ENCODE peak calls at places on chromosomes 5 and 9, in eight cellular contexts. One of them, this sample, is unnamed.

GRCh38 chr9:93958875-93959682 is 3.9 kb upstream of the BARX1 start:
- DNase-seq in HFFc6: no peak
- DNase-seq in NCI-H345: no peak
- DNase-seq in RPMI7951: no peak
- DNase-seq in Right ventricle myocardium superior: no peak
- DNase-seq in activated T-cell treated with anti-CD3 and anti-CD28 coated beads, Interleukin-2, amount 50 U/mL, for 72 hours: no peak
- DNase-seq in stimulated activated effector memory CD8-positive, alpha-beta T cell treated with anti-CD3 and anti-CD28 coated beads, Interleukin-12 subunit alpha, Interleukin-12 subunit beta, amount 100 ng/mL, for 72 hours: no peak
- DNase-seq in coronary artery: no peak
- DNase-seq in this sample: no peak

GRCh38 chr5:139752506-139753350 is 42.9 kb upstream of the PSD2 start:
- DNase-seq in HFFc6: peak; percentile 25
- DNase-seq in NCI-H345: peak; percentile 64
- DNase-seq in RPMI7951: no peak
- DNase-seq in Right ventricle myocardium superior: no peak
- DNase-seq in activated T-cell treated with anti-CD3 and anti-CD28 coated beads, Interleukin-2, amount 50 U/mL, for 72 hours: no peak
- DNase-seq in stimulated activated effector memory CD8-positive, alpha-beta T cell treated with anti-CD3 and anti-CD28 coated beads, Interleukin-12 subunit alpha, Interleukin-12 subunit beta, amount 100 ng/mL, for 72 hours: no peak
- DNase-seq in coronary artery: no peak
- DNase-seq in this sample: no peak

GRCh38 chr5:177476531-177477233 is 3.2 kb upstream of the DBN1 start:
- DNase-seq in HFFc6: peak; percentile 55
- DNase-seq in NCI-H345: no peak
- DNase-seq in RPMI7951: no peak
- DNase-seq in Right ventricle myocardium superior: peak; percentile 66
- DNase-seq in activated T-cell treated with anti-CD3 and anti-CD28 coated beads, Interleukin-2, amount 50 U/mL, for 72 hours: no peak
- DNase-seq in stimulated activated effector memory CD8-positive, alpha-beta T cell treated with anti-CD3 and anti-CD28 coated beads, Interleukin-12 subunit alpha, Interleukin-12 subunit beta, amount 100 ng/mL, for 72 hours: no peak
- DNase-seq in coronary artery: no peak
- DNase-seq in this sample: no peak

GRCh38 chr9:111108946-111109345 is 70.7 kb upstream of the LPAR1 start:
- DNase-seq in HFFc6: peak; percentile 90
- DNase-seq in NCI-H345: no peak
- DNase-seq in RPMI7951: peak; percentile 87
- DNase-seq in Right ventricle myocardium superior: no peak
- DNase-seq in activated T-cell treated with anti-CD3 and anti-CD28 coated beads, Interleukin-2, amount 50 U/mL, for 72 hours: no peak
- DNase-seq in stimulated activated effector memory CD8-positive, alpha-beta T cell treated with anti-CD3 and anti-CD28 coated beads, Interleukin-12 subunit alpha, Interleukin-12 subunit beta, amount 100 ng/mL, for 72 hours: no peak
- DNase-seq in coronary artery: no peak
- DNase-seq in this sample: no peak

GRCh38 chr5:177475563-177476427 is 2.4 kb upstream of the DBN1 start:
- DNase-seq in HFFc6: no peak
- DNase-seq in NCI-H345: no peak
- DNase-seq in RPMI7951: no peak
- DNase-seq in Right ventricle myocardium superior: no peak
- DNase-seq in activated T-cell treated with anti-CD3 and anti-CD28 coated beads, Interleukin-2, amount 50 U/mL, for 72 hours: no peak
- DNase-seq in stimulated activated effector memory CD8-positive, alpha-beta T cell treated with anti-CD3 and anti-CD28 coated beads, Interleukin-12 subunit alpha, Interleukin-12 subunit beta, amount 100 ng/mL, for 72 hours: no peak
- DNase-seq in coronary artery: no peak
- DNase-seq in this sample: no peak

GRCh38 chr5:96691503-96692303 is 29.5 kb downstream of the CAST start:
- DNase-seq in HFFc6: peak; percentile 57
- DNase-seq in NCI-H345: no peak
- DNase-seq in RPMI7951: no peak
- DNase-seq in Right ventricle myocardium superior: no peak
- DNase-seq in activated T-cell treated with anti-CD3 and anti-CD28 coated beads, Interleukin-2, amount 50 U/mL, for 72 hours: no peak
- DNase-seq in stimulated activated effector memory CD8-positive, alpha-beta T cell treated with anti-CD3 and anti-CD28 coated beads, Interleukin-12 subunit alpha, Interleukin-12 subunit beta, amount 100 ng/mL, for 72 hours: no peak
- DNase-seq in coronary artery: no peak
- DNase-seq in this sample: no peak

GRCh38 chr9:38068616-38068865 is 486 bp downstream of the SHB start:
- DNase-seq in HFFc6: no peak
- DNase-seq in NCI-H345: peak; percentile 53
- DNase-seq in RPMI7951: peak; percentile 42
- DNase-seq in Right ventricle myocardium superior: peak; percentile 73
- DNase-seq in activated T-cell treated with anti-CD3 and anti-CD28 coated beads, Interleukin-2, amount 50 U/mL, for 72 hours: peak; percentile 45
- DNase-seq in stimulated activated effector memory CD8-positive, alpha-beta T cell treated with anti-CD3 and anti-CD28 coated beads, Interleukin-12 subunit alpha, Interleukin-12 subunit beta, amount 100 ng/mL, for 72 hours: no peak
- DNase-seq in coronary artery: no peak
- DNase-seq in this sample: no peak

GRCh38 chr9:123637940-123638634 is 282.1 kb downstream of the CRB2 start:
- DNase-seq in HFFc6: no peak
- DNase-seq in NCI-H345: no peak
- DNase-seq in RPMI7951: peak; percentile 11
- DNase-seq in Right ventricle myocardium superior: peak; percentile 26
- DNase-seq in activated T-cell treated with anti-CD3 and anti-CD28 coated beads, Interleukin-2, amount 50 U/mL, for 72 hours: peak; percentile 16
- DNase-seq in stimulated activated effector memory CD8-positive, alpha-beta T cell treated with anti-CD3 and anti-CD28 coated beads, Interleukin-12 subunit alpha, Interleukin-12 subunit beta, amount 100 ng/mL, for 72 hours: no peak
- DNase-seq in coronary artery: no peak
- DNase-seq in this sample: no peak

GRCh38 chr5:82796643-82797416 is 280.4 kb downstream of the TMEM167A start:
- DNase-seq in HFFc6: no peak
- DNase-seq in NCI-H345: no peak
- DNase-seq in RPMI7951: no peak
- DNase-seq in Right ventricle myocardium superior: no peak
- DNase-seq in activated T-cell treated with anti-CD3 and anti-CD28 coated beads, Interleukin-2, amount 50 U/mL, for 72 hours: no peak
- DNase-seq in stimulated activated effector memory CD8-positive, alpha-beta T cell treated with anti-CD3 and anti-CD28 coated beads, Interleukin-12 subunit alpha, Interleukin-12 subunit beta, amount 100 ng/mL, for 72 hours: no peak
- DNase-seq in coronary artery: no peak
- DNase-seq in this sample: no peak

GRCh38 chr9:34451545-34451944 is 6.8 kb downstream of the FAM219A start:
- DNase-seq in HFFc6: peak; percentile 19
- DNase-seq in NCI-H345: no peak
- DNase-seq in RPMI7951: peak; percentile 57
- DNase-seq in Right ventricle myocardium superior: no peak
- DNase-seq in activated T-cell treated with anti-CD3 and anti-CD28 coated beads, Interleukin-2, amount 50 U/mL, for 72 hours: peak; percentile 54
- DNase-seq in stimulated activated effector memory CD8-positive, alpha-beta T cell treated with anti-CD3 and anti-CD28 coated beads, Interleukin-12 subunit alpha, Interleukin-12 subunit beta, amount 100 ng/mL, for 72 hours: peak; percentile 69
- DNase-seq in coronary artery: no peak
- DNase-seq in this sample: no peak

This sample was measured in lower lobe of right lung.